ENCODE peak calls at places on chromosomes 1 and 21, in five cellular contexts. B is stimulated activated naive CD4-positive, alpha-beta T cell; E is cardiac muscle cell; Y is fibroblast of mammary gland; U is kidney glomerular epithelial cell. J is an unnamed sample.

GRCh38 chr1:224769987-224770693 is 154.0 kb downstream of the CNIH3 start:
- DNase-seq in B (no peak), U (peak), E (peak), Y (peak), J (no peak)

GRCh38 chr1:53367503-53368313 is 39.8 kb upstream of the LRP8 start:
- DNase-seq in B (no peak), Y (no peak), E (no peak), U (no peak), J (no peak)

GRCh38 chr1:32998009-32998555 is 33.5 kb upstream of the RNF19B start:
- DNase-seq in B (no peak), Y (peak), U (no peak), E (no peak), J (no peak)

GRCh38 chr1:205922806-205923205 is 20.4 kb downstream of the SLC26A9 start:
- DNase-seq in U (no peak), E (no peak), Y (no peak), B (no peak), J (no peak)

GRCh38 chr1:228141082-228141870 is 1.2 kb downstream of the GUK1 start:
- DNase-seq in E (peak), Y (peak), B (peak), U (peak), J (no peak)

GRCh38 chr1:26733982-26734381 is 38.2 kb downstream of the ARID1A start:
- DNase-seq in B (no peak), Y (peak), E (peak), U (peak), J (no peak)

GRCh38 chr21:16535100-16535418 is 805.3 kb downstream of the USP25 start:
- DNase-seq in U (peak), E (peak), B (no peak), Y (peak), J (no peak)

GRCh38 chr1:226443439-226443838 is 35.5 kb upstream of the PARP1 start:
- DNase-seq in B (no peak), E (peak), Y (peak), U (peak), J (no peak)

GRCh38 chr1:160261878-160262794 is at the start of gene DCAF8:
- DNase-seq in E (peak), Y (peak), U (peak), B (peak), J (peak)

GRCh38 chr1:10626781-10627410 is 152.1 kb downstream of the PEX14 start:
- DNase-seq in B (no peak), Y (peak), E (no peak), U (no peak), J (no peak)

GRCh38 chr1:155973723-155974122 is 4.6 kb downstream of the ARHGEF2 start:
- DNase-seq in Y (no peak), B (no peak), U (no peak), E (no peak), J (no peak)

GRCh38 chr1:24294757-24295371 is 24.3 kb upstream of the GRHL3 start:
- DNase-seq in Y (peak), B (no peak), E (peak), U (peak), J (no peak)

GRCh38 chr1:29554208-29554778 is 318.0 kb downstream of the PTPRU start:
- DNase-seq in Y (no peak), B (no peak), E (no peak), U (no peak), J (no peak)

GRCh38 chr1:61081637-61082335 is 575 bp upstream of the NFIA start:
- DNase-seq in B (peak), Y (peak), U (no peak), E (peak), J (peak)

GRCh38 chr1:233759665-233760064 is 144.8 kb upstream of the SLC35F3 start:
- DNase-seq in U (no peak), E (no peak), Y (no peak), B (no peak), J (no peak)